ENCODE peak calls at places on chromosomes 3 and 15, in five cellular contexts. K is K562, V is fibroblast of lung, P is astrocyte, D is neural progenitor cell. N is an unnamed sample.

GRCh38 chr3:139506792-139507191 is 30.5 kb upstream of the RBP2 start:
- DNase-seq in V (no peak), P (no peak), D (peak), K (no peak), N (no peak)

GRCh38 chr3:71563827-71564226 is 19.7 kb downstream of the FOXP1 start:
- DNase-seq in D (no peak), V (no peak), P (no peak), K (no peak), N (no peak)

GRCh38 chr15:101089579-101090459 is 162.0 kb downstream of the CHSY1 start:
- DNase-seq in D (no peak), P (no peak), K (no peak), V (no peak), N (no peak)

GRCh38 chr3:136979204-136979603 is 21.4 kb downstream of the IL20RB start:
- DNase-seq in K (no peak), D (no peak), V (no peak), P (no peak), N (no peak)

GRCh38 chr3:61869378-61869777 is 308.0 kb downstream of the PTPRG start:
- DNase-seq in P (no peak), D (peak), V (no peak), K (no peak), N (no peak)

GRCh38 chr3:7367968-7368367 is 507.1 kb downstream of the GRM7 start:
- DNase-seq in V (no peak), P (no peak), D (no peak), K (no peak), N (no peak)

GRCh38 chr15:40150163-40150925 is 10.5 kb upstream of the BUB1B start:
- DNase-seq in K (no peak), V (peak), P (peak), D (no peak), N (peak)

GRCh38 chr3:121883507-121883906 is 10.7 kb upstream of the SLC15A2 start:
- DNase-seq in D (peak), P (peak), K (peak), V (peak), N (peak)

GRCh38 chr3:120284702-120285507 is at the start of gene GPR156:
- DNase-seq in D (peak), V (peak), P (no peak), K (peak), N (no peak)

GRCh38 chr15:75061272-75061671 is 37.9 kb downstream of the PPCDC start:
- DNase-seq in D (no peak), V (peak), P (peak), K (no peak), N (peak)

GRCh38 chr15:101128191-101128590 is 123.7 kb downstream of the CHSY1 start:
- DNase-seq in K (no peak), D (no peak), P (peak), V (peak), N (peak)

GRCh38 chr15:75508741-75509532 is 57.4 kb upstream of the SIN3A start:
- DNase-seq in D (no peak), K (peak), V (peak), P (peak), N (peak)

GRCh38 chr3:128143496-128143895 is 9.8 kb upstream of the EEFSEC start:
- DNase-seq in V (no peak), P (no peak), K (no peak), D (no peak), N (no peak)

GRCh38 chr3:123843668-123844067 is 40.5 kb downstream of the MYLK start:
- DNase-seq in P (peak), K (no peak), D (peak), V (peak), N (peak)

GRCh38 chr3:170865209-170866094 is 4.5 kb downstream of the RPL22L1 start:
- DNase-seq in D (no peak), K (no peak), P (no peak), V (no peak), N (peak)

GRCh38 chr3:40201770-40202169 is 107.7 kb upstream of the EIF1B start:
- DNase-seq in P (no peak), K (no peak), V (no peak), D (no peak), N (no peak)

GRCh38 chr3:187878776-187879524 is 133.7 kb upstream of the BCL6 start:
- DNase-seq in D (no peak), P (peak), K (no peak), V (peak), N (peak)

GRCh38 chr3:29612536-29612935 is 331.7 kb downstream of the RBMS3 start:
- DNase-seq in K (no peak), D (no peak), V (no peak), P (no peak), N (no peak)

GRCh38 chr3:194296448-194296831 is 54.7 kb downstream of the CPN2 start:
- DNase-seq in K (no peak), V (peak), P (peak), D (peak), N (peak)

DNA sequence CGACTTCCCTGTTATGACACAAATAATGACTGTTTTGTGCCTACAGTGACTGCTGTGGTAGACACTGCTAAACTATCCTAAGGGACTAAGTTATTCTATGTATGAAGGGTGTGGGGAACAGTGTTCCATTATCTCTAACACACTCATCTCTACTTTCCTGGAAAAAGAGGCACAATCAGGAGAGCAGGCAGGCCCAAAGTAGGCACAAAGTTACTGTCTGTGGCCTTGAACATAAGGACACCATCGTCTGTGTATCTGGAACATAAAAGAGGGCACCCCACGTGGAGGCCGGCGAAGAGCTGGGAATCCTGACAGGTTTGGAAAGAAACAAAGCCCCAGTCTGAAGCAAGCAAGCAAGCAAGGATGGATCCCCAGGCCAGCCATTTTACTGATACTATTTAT is 1.5 kb downstream of the ABCC5 start:
- DNase-seq in V (no peak), P (no peak), K (no peak), D (no peak), N (no peak)
- H2AFZ ChIP-seq in V (no peak), P (no peak), K (peak), D (no peak), N (no peak)

DNA sequence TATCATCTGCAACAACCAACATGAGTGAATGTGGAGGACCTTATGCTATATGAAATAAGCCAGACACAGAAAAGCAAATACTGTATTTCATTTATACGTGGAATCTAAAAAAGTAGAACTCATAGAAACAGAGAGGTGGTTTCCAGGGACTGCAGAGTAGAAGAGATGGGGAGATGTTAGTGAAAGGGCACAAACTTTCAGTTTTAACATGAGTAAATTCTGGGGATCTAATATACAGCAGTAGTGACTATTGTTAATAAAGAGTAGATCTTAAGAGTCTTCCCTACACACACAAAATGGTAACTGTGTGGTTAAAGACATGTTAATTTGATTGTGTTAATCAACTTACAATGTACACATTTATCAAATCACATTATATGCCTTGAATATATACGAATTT is 20.9 kb upstream of the MELTF start:
- DNase-seq in P (no peak), V (no peak), D (no peak), K (no peak), N (no peak)
- H2AFZ ChIP-seq in P (no peak), V (no peak), D (no peak), K (no peak), N (no peak)

DNA sequence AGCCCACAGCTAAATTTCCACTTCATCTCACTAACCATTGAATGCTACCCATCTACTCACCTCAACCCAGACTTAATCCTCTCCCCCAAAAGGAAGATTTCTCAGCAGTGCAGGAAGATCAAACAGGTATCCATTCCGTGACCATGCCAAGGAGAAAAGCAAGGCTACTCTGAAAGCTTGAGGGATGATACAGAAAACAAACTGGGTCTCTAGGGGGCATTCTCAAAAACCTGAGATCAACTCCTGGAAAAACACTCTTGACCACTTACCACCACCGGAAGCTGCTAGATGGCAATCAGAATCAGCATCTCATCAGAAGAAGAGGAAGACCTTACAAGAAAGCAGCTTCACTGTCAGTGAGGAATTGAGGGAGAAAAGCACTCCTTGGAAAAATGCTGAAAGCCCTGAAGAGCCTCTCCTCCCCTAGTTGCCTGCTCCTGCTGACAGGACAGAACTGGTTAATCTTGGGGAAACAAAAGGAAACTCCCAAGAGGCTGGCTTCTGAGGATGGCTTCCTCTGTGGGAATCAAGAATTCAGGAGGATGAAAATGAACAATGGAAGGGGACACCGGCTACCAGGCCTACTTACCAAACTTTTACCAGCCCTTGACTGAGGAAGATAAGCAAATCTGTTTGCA is at the start of gene ATP8B4:
- DNase-seq in P (no peak), D (peak), V (no peak), K (no peak), N (no peak)
- H2AFZ ChIP-seq in P (no peak), D (peak), V (peak), K (peak), N (peak)

DNA sequence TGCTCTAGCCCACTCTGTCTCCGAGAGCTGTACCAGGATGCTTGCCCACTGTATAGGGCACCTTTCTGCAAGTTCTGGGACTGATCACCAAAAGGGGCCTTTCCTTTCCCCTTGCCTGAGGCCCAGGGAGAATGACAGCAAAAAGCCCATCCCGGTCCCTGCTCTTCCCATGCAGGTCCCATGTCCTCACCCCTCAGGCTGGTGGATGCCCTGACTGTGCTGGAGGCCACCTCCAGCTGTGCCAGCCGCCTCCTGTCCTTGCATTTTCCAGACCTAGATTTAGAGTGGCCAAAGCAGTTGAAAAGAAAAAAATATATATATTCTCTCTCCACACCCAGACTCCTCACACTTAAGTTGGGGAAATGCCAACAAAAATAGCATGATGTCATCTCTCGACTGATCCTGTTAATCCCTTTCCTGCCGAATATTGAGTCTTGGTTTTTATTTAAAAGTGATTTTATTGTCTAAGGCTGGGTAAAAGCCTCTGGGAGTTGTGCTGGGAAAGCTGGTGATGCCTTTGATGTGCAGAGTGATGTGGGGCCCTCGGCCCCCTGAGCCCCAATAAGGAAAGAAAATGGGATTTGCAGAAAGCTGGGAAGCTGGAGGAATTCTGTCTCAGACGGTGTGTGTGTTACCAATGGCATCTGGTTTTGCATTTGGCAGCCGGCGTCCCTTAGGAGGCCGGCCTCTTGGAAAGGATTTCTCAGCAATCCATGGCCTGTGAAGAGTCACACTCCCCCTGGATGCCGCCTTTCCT is 29.3 kb upstream of the TPM1 start:
- DNase-seq in K (no peak), D (no peak), V (peak), P (peak), N (peak)
- H2AFZ ChIP-seq in K (no peak), D (no peak), V (no peak), P (peak), N (peak)

GRCh38 chr15:77841376-77841775 is 208.7 kb upstream of the LINGO1 start:
- DNase-seq in P (no peak), K (no peak), V (no peak), D (no peak), N (no peak)
- H2AFZ ChIP-seq in P (no peak), K (no peak), V (no peak), D (no peak), N (no peak)

N was measured in mammary epithelial cell.